ENCODE peak calls at places on chromosomes 16 and 17, in ten cellular contexts. P is SJSA1, X is H9, M is mesendoderm, B is neuronal stem cell, A is hepatocyte, T is HAP-1, D is heart left ventricle, U is neural progenitor cell, J is sigmoid colon. G is an unnamed sample.
A peak's percentile ranks its signal among the peaks of the same experiment; 100 is the strongest.

GRCh38 chr16:14309906-14310305 is 238.8 kb downstream of the MRTFB start:
- DNase-seq in A (no peak), J (no peak), X (no peak), B (no peak), T (no peak), U (no peak), D (no peak), P (peak; percentile 75), M (peak; percentile 71), G (peak; percentile 73)

GRCh38 chr17:59830007-59830630 is 62.6 kb downstream of the TUBD1 start:
- DNase-seq in U (no peak), X (no peak), J (no peak), A (no peak), D (no peak), P (peak; percentile 79), M (no peak), T (no peak), B (no peak), G (peak; percentile 93)

GRCh38 chr17:73342549-73343167 is 30.9 kb upstream of the CDC42EP4 start:
- DNase-seq in D (no peak), P (peak; percentile 95), M (no peak), A (no peak), B (peak; percentile 56), T (peak; percentile 29), X (no peak), U (peak; percentile 70), J (no peak), G (peak; percentile 65)

GRCh38 chr16:19432429-19432828 is 14.7 kb downstream of the TMC5 start:
- DNase-seq in X (no peak), D (no peak), A (peak; percentile 72), U (no peak), B (no peak), T (no peak), J (no peak), M (peak; percentile 55), P (no peak), G (peak; percentile 90)

GRCh38 chr16:50769-51591 is 2.4 kb downstream of the POLR3K start:
- DNase-seq in U (no peak), B (no peak), P (no peak), D (no peak), T (no peak), M (no peak), J (no peak), A (no peak), X (no peak), G (no peak)

GRCh38 chr16:72814226-72814625 is 233.7 kb downstream of the ZFHX3 start:
- DNase-seq in P (no peak), D (no peak), M (no peak), J (no peak), T (no peak), B (no peak), U (no peak), X (no peak), A (no peak), G (no peak)

GRCh38 chr17:35214631-35215273 is 20.6 kb upstream of the SLC35G3 start:
- DNase-seq in P (no peak), M (no peak), T (no peak), B (no peak), X (no peak), J (no peak), D (no peak), U (no peak), A (no peak), G (no peak)

GRCh38 chr16:762049-762513 is 1.5 kb downstream of the MSLN start:
- DNase-seq in U (peak; percentile 53), X (no peak), T (no peak), A (no peak), B (no peak), J (no peak), D (peak; percentile 2), M (no peak), P (no peak), G (no peak)

GRCh38 chr16:80347900-80348299 is 192.9 kb upstream of the DYNLRB2 start:
- DNase-seq in D (peak; percentile 30), A (no peak), X (no peak), P (peak; percentile 12), T (no peak), U (no peak), B (no peak), J (no peak), M (no peak), G (no peak)

GRCh38 chr17:13788385-13788784 is 186.7 kb upstream of the HS3ST3A1 start:
- DNase-seq in U (no peak), X (no peak), T (no peak), A (no peak), J (no peak), D (no peak), B (no peak), P (no peak), M (peak; percentile 79), G (no peak)

GRCh38 chr16:65601781-65602180 is 479.9 kb upstream of the CDH11 start:
- DNase-seq in J (no peak), B (no peak), U (no peak), P (no peak), A (no peak), T (no peak), D (no peak), X (no peak), M (no peak), G (no peak)

GRCh38 chr17:60640503-60640902 is 37.1 kb upstream of the BCAS3 start:
- DNase-seq in A (peak; percentile 7), X (no peak), T (no peak), M (peak; percentile 45), P (no peak), B (peak; percentile 4), J (no peak), D (no peak), U (peak; percentile 20), G (peak; percentile 31)

GRCh38 chr17:64470676-64471075 is 21.8 kb downstream of the MILR1 start:
- DNase-seq in M (peak; percentile 81), A (no peak), T (no peak), D (no peak), U (peak; percentile 77), J (no peak), P (no peak), X (no peak), B (peak; percentile 31), G (no peak)

GRCh38 chr17:28917029-28917428 is 14.2 kb upstream of the DHRS13 start:
- DNase-seq in D (no peak), A (no peak), X (no peak), U (no peak), T (no peak), J (no peak), P (no peak), M (no peak), B (no peak), G (no peak)

GRCh38 chr17:28916302-28916934 is 13.5 kb upstream of the DHRS13 start:
- DNase-seq in T (peak; percentile 56), M (peak; percentile 57), A (peak; percentile 57), B (no peak), U (peak; percentile 58), J (no peak), X (no peak), D (no peak), P (no peak), G (peak; percentile 63)

GRCh38 chr17:28920191-28920590 is 17.3 kb upstream of the DHRS13 start:
- DNase-seq in T (no peak), U (no peak), M (no peak), D (no peak), B (no peak), A (no peak), P (no peak), J (no peak), X (no peak), G (no peak)

GRCh38 chr17:28918295-28918694 is 15.4 kb upstream of the DHRS13 start:
- DNase-seq in J (no peak), D (no peak), B (no peak), P (no peak), M (no peak), X (no peak), U (no peak), A (no peak), T (no peak), G (no peak)

GRCh38 chr17:28917465-28917864 is 14.6 kb upstream of the DHRS13 start:
- DNase-seq in D (no peak), U (no peak), B (no peak), X (no peak), P (no peak), J (no peak), T (no peak), A (no peak), M (no peak), G (no peak)
- H3K4me1 ChIP-seq in D (peaks cover 4% of the 10 kb centered on the region), U (no peaks in the 10 kb centered on the region), B (no peaks in the 10 kb centered on the region), X (no peaks in the 10 kb centered on the region), P (no peaks in the 10 kb centered on the region), J (no peaks in the 10 kb centered on the region), T (no peaks in the 10 kb centered on the region), A (peaks cover 2% of the 10 kb centered on the region), M (no peaks in the 10 kb centered on the region), G (no peaks in the 10 kb centered on the region)

GRCh38 chr16:86495357-86495701 is 15.0 kb upstream of the FOXF1 start:
- DNase-seq in J (no peak), U (no peak), T (no peak), M (peak; percentile 42), D (no peak), B (no peak), X (no peak), P (no peak), A (no peak), G (no peak)
- H3K4me1 ChIP-seq in J (peaks cover 81% of the 10 kb centered on the region), U (peaks cover 42% of the 10 kb centered on the region), T (no peaks in the 10 kb centered on the region), M (peaks cover 14% of the 10 kb centered on the region), D (peaks cover 3% of the 10 kb centered on the region), B (no peaks in the 10 kb centered on the region), X (no peaks in the 10 kb centered on the region), P (peaks cover 48% of the 10 kb centered on the region), A (peaks cover 44% of the 10 kb centered on the region), G (no peaks in the 10 kb centered on the region)

DNA sequence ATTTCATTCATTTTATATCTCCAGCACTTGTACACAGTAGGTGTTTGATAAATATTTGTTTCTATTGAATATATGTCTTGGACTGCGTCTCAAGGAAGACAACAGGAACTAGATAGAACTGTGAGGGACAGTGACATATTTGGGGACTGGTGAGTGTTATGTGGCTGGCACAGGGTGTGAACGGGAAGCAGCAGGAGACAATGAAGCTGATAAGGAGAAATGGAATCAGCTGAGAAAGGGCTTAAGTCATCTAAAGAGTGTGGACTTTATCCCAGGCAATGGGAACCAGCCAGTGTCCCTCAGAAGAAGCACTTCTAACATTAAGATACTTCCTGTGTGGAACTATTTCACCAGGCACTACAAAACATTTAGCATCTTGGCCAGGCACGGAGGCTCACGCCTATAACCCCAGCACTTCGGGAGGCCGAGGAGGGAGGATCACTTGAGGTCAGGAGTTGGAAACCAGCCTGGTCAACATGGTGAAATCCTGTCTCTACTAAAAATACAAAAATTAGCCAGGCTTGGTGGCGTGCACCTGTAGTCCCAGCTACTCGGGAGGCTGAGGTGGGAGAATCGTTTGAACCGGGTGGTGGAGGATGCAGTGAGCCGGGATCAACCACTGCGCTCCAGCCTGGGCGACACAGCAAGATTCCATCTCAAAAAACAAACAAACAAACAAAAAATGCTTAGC is 41.3 kb downstream of the ARHGAP17 start:
- DNase-seq in D (no peak), M (peak; percentile 72), J (no peak), P (no peak), B (no peak), A (peak; percentile 31), U (no peak), T (no peak), X (no peak), G (no peak)
- H3K4me1 ChIP-seq in D (peaks cover 30% of the 10 kb centered on the region), M (peaks cover 7% of the 10 kb centered on the region), J (peaks cover 16% of the 10 kb centered on the region), P (peaks cover 46% of the 10 kb centered on the region), B (no peaks in the 10 kb centered on the region), A (peaks cover 19% of the 10 kb centered on the region), U (no peaks in the 10 kb centered on the region), T (peaks cover 5% of the 10 kb centered on the region), X (peaks cover 4% of the 10 kb centered on the region), G (peaks cover 41% of the 10 kb centered on the region)

DNA sequence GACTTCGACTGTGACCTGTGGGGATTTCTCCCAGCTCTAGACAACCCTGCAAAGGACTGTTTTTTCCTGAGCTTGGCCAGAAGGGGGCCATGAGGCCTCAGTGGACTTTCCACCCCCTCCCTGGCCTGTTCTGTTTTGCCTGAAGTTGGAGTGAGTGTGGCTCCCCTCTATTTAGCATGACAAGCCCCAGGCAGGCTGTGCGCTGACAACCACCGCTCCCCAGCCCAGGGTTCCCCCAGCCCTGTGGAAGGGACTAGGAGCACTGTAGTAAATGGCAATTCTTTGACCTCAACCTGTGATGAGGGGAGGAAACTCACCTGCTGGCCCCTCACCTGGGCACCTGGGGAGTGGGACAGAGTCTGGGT is 19.3 kb downstream of the NGFR start:
- DNase-seq in A (no peak), D (no peak), B (no peak), X (peak; percentile 90), U (peak; percentile 55), T (no peak), M (peak; percentile 76), P (no peak), J (no peak), G (no peak)
- H3K4me1 ChIP-seq in A (peaks cover 17% of the 10 kb centered on the region), D (peaks cover 20% of the 10 kb centered on the region), B (peaks cover 14% of the 10 kb centered on the region), X (no peaks in the 10 kb centered on the region), U (peaks cover 17% of the 10 kb centered on the region), T (no peaks in the 10 kb centered on the region), M (peaks cover 3% of the 10 kb centered on the region), P (peaks cover 24% of the 10 kb centered on the region), J (peaks cover 35% of the 10 kb centered on the region), G (peaks cover 6% of the 10 kb centered on the region)

G was measured in A549.